ENCODE peak calls at places on chromosomes 5 and 9, in six cellular contexts. M is SHP77; G is stimulated activated CD4-positive, alpha-beta T cell treated with anti-CD3 and anti-CD28 coated beads, Interleukin-15, amount 100 ng/mL, for 24 hours; F is activated T-cell treated with anti-CD3 and anti-CD28 coated beads for 1 hour; L is NCI-H2171; E is globus pallidus. K is an unnamed sample.

GRCh38 chr9:137417161-137418021 is 5.6 kb downstream of the EXD3 start:
- DNase-seq in M (no peak), G (no peak), F (no peak), L (no peak), E (no peak), K (no peak)

GRCh38 chr9:114791736-114792135 is 14.1 kb downstream of the TNFSF15 start:
- DNase-seq in M (no peak), G (no peak), F (no peak), L (no peak), E (no peak), K (no peak)

GRCh38 chr5:54553659-54554207 is 36.2 kb downstream of the SNX18 start:
- DNase-seq in M (no peak), G (no peak), F (no peak), L (no peak), E (peak; percentile 95), K (no peak)

GRCh38 chr9:20022410-20022809 is 233.6 kb upstream of the SLC24A2 start:
- DNase-seq in M (no peak), G (no peak), F (no peak), L (no peak), E (no peak), K (no peak)

GRCh38 chr9:116243708-116244107 is 90.1 kb downstream of the PAPPA start:
- DNase-seq in M (no peak), G (no peak), F (no peak), L (no peak), E (no peak), K (no peak)

GRCh38 chr5:109352475-109352874 is 57.3 kb downstream of the PJA2 start:
- DNase-seq in M (no peak), G (no peak), F (no peak), L (no peak), E (no peak), K (no peak)

GRCh38 chr9:32550046-32550608 is 2.0 kb upstream of the SMIM27 start:
- DNase-seq in M (no peak), G (peak; percentile 9), F (no peak), L (no peak), E (peak; percentile 38), K (peak; percentile 5)

GRCh38 chr5:178143246-178143645 is 10.4 kb downstream of the NHP2 start:
- DNase-seq in M (no peak), G (no peak), F (no peak), L (no peak), E (no peak), K (no peak)

GRCh38 chr5:152072076-152072475 is 147.4 kb upstream of the GLRA1 start:
- DNase-seq in M (peak; percentile 64), G (no peak), F (no peak), L (no peak), E (no peak), K (peak; percentile 52)

GRCh38 chr5:170752257-170753215 is 31.0 kb upstream of the GABRP start:
- DNase-seq in M (no peak), G (no peak), F (no peak), L (peak; percentile 73), E (no peak), K (peak; percentile 92)

GRCh38 chr5:62340392-62340791 is 34.4 kb downstream of the KIF2A start:
- DNase-seq in M (no peak), G (no peak), F (no peak), L (no peak), E (peak; percentile 69), K (peak; percentile 54)

GRCh38 chr5:80141147-80141671 is 106.1 kb downstream of the THBS4 start:
- DNase-seq in M (no peak), G (no peak), F (no peak), L (no peak), E (peak; percentile 74), K (no peak)

GRCh38 chr9:116643691-116644090 is 43.4 kb upstream of the TRIM32 start:
- DNase-seq in M (no peak), G (no peak), F (no peak), L (no peak), E (no peak), K (no peak)

GRCh38 chr5:37777472-37778135 is 62.2 kb downstream of the GDNF start:
- DNase-seq in M (no peak), G (no peak), F (no peak), L (no peak), E (no peak), K (no peak)

GRCh38 chr9:30410273-30410672 is 1974.2 kb upstream of the ACO1 start:
- DNase-seq in M (no peak), G (no peak), F (no peak), L (no peak), E (no peak), K (no peak)

GRCh38 chr5:10655041-10655685 is 91.3 kb downstream of the ANKRD33B start:
- DNase-seq in M (peak; percentile 84), G (no peak), F (no peak), L (peak; percentile 55), E (no peak), K (peak; percentile 88)

GRCh38 chr9:99018653-99019052 is 74.9 kb downstream of the COL15A1 start:
- DNase-seq in M (no peak), G (no peak), F (no peak), L (no peak), E (no peak), K (no peak)

GRCh38 chr5:131795879-131796792 is 681 bp downstream of the FNIP1 start:
- DNase-seq in M (peak; percentile 34), G (peak; percentile 54), F (no peak), L (no peak), E (peak; percentile 73), K (peak; percentile 74)

GRCh38 chr5:76742586-76742985 is 26.7 kb downstream of the F2R start:
- DNase-seq in M (no peak), G (no peak), F (no peak), L (no peak), E (no peak), K (peak; percentile 27)

GRCh38 chr9:88746029-88746743 is 211.2 kb downstream of the NXNL2 start:
- DNase-seq in M (no peak), G (no peak), F (no peak), L (no peak), E (no peak), K (peak; percentile 91)

K was measured in MCF 10A.